ENCODE peak calls at places on chromosomes 12 and 14, in five cellular contexts. O is OCI-LY7, R is transverse colon, M is testis, X is lung. E is an unnamed sample.

GRCh38 chr12:116571089-116571488 is 11.9 kb downstream of the MAP1LC3B2 start:
- DNase-seq in M (no peak), O (no peak), R (no peak), X (no peak), E (no peak)

GRCh38 chr12:122333142-122334087 is 67.1 kb upstream of the VPS33A start:
- DNase-seq in O (no peak), R (no peak), X (no peak), M (peak; percentile 44), E (no peak)

GRCh38 chr14:55832974-55833373 is 253.0 kb downstream of the KTN1 start:
- DNase-seq in R (no peak), M (no peak), O (no peak), X (no peak), E (no peak)

GRCh38 chr12:90183201-90183600 is 474.6 kb upstream of the ATP2B1 start:
- DNase-seq in O (no peak), R (no peak), X (no peak), M (no peak), E (no peak)

GRCh38 chr12:25387136-25388050 is 136.7 kb upstream of the KRAS start:
- DNase-seq in M (peak; percentile 93), X (peak; percentile 85), O (peak; percentile 92), R (peak; percentile 88), E (no peak)

GRCh38 chr14:100524933-100525243 is 62.3 kb downstream of the BEGAIN start:
- DNase-seq in O (peak; percentile 9), R (no peak), M (peak; percentile 55), X (no peak), E (no peak)

GRCh38 chr12:131959641-131960589 is 10.2 kb downstream of the EP400 start:
- DNase-seq in O (no peak), X (no peak), R (no peak), M (peak; percentile 52), E (no peak)

GRCh38 chr12:120625557-120626419 is 14.6 kb upstream of the CABP1 start:
- DNase-seq in X (no peak), O (peak; percentile 73), R (no peak), M (peak; percentile 65), E (no peak)

GRCh38 chr12:123621101-123621500 is 12.4 kb downstream of the EIF2B1 start:
- DNase-seq in R (no peak), M (no peak), X (no peak), O (no peak), E (no peak)

GRCh38 chr12:123617144-123617543 is 15.2 kb downstream of the DDX55 start:
- DNase-seq in M (no peak), R (no peak), X (no peak), O (no peak), E (no peak)

GRCh38 chr12:123617580-123617979 is 15.7 kb downstream of the DDX55 start:
- DNase-seq in X (no peak), M (no peak), O (no peak), R (no peak), E (no peak)

GRCh38 chr12:123621619-123622530 is 11.6 kb downstream of the EIF2B1 start:
- DNase-seq in M (no peak), R (no peak), O (no peak), X (no peak), E (no peak)
- H3K36me3 ChIP-seq in M (no peaks in the 10 kb centered on the region), R (no peaks in the 10 kb centered on the region), O (peaks cover 93% of the 10 kb centered on the region), X (peaks cover 51% of the 10 kb centered on the region), E (peaks cover 5% of the 10 kb centered on the region)

DNA sequence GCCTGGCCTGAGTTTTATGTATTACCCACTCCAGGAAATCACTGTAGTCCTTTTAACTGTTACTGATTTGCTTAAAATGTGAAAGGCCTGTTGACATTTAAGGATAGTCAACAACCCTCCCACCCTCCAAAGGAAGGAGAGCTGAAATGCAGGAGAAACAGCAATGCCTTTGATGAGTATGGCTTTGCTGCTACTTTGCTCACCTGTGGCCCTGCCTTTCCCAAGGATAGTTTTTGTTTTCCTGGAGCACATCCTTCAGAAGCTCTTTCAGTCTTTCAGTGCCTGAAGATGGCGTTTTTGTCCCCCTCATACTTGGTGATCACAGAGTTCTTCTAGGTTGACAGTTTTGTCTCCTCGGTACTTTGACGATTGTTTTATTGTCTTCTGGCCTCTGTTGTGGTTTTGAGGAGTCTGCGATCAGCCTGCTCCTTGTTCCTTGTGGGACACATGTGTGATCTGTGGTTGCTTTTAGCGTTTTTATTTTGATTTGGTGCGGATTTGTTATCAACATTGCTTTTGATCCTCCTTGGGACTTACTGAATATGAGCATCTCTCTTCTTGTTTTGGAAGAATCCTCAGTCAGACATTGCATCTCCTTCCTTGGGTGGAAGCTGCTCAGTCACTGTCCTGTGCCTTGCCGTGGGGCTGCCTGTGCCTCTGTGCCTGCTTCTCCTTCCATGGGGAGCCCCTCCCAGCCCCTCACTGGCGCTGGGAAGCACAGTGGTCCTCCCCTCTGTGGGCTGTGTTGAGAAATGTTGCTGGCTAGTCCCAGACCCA is 17.2 kb downstream of the PACS2 start:
- DNase-seq in M (no peak), O (no peak), X (no peak), R (no peak), E (no peak)
- H3K4me1 ChIP-seq in M (peaks cover 30% of the 10 kb centered on the region), O (no peaks in the 10 kb centered on the region), X (peaks cover 10% of the 10 kb centered on the region), R (no peaks in the 10 kb centered on the region), E (peaks cover 39% of the 10 kb centered on the region)

DNA sequence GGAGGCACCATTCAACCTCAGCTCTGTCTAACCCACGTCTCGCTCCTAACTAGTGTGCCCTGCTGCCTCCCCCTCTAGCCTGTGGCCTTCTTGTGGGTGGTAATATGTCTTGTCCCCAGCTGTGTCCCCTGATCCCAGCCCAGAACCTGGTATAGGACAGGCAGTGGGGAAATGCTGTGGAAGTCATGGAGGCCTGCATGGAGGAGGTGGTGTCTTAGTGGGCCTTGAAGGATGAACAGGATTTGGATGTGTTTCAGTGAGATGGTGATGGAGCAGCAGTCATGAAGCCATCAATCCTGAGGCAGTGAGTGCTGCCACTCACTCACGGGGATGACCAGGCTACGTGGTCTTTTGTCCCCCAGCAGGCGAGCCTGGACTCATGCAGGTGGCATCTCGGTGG is 13.4 kb downstream of the PLBD2 start:
- DNase-seq in X (no peak), O (no peak), M (no peak), R (no peak), E (no peak)
- H3K36me3 ChIP-seq in X (peaks cover 40% of the 10 kb centered on the region), O (peaks cover 19% of the 10 kb centered on the region), M (no peaks in the 10 kb centered on the region), R (no peaks in the 10 kb centered on the region), E (peaks cover 37% of the 10 kb centered on the region)

DNA sequence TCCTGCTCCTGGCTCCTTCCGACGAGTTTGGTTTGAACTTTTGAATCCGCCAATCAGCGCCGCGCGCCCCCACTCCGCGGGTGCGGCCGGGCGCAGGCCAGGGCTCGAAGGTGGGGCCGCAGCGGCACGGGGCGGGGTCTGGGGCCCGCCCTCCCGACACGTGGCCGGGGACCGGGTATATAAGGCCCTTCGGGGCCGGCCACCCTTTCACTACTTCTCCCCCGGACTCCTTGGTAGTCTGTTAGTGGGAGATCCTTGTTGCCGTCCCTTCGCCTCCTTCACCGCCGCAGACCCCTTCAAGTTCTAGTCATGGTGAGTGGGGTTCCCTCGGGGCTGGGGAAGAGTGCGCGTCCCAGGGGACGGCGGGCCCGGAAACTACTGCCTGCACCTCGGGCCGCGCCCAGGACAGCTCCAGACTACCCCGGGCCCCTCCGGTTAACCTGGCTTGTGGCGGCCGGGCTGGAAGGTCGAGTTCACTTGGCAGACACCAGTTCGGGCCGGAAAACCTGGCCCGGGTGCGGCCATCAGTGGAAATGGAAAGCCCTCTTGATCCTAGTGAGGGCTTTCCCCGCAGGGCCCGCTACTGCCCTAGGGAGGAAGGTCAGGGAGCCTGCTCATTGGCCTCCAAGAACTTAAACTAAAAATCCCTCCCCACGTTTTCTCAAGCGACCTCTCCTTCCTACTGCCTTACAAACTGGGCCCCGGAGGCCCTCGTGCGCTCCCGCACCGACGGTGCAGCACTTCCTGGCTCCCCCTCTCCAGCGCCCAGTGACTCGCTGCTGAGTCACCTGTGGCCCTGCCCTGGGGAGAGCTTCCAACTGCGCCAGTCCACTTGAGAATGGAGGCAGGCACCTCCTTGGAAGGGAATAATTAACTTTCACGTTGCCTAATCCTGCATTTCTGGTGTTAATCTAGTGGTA is at the start of gene TUBA1C:
- DNase-seq in R (peak; percentile 96), O (peak; percentile 95), X (peak; percentile 95), M (peak; percentile 94), E (peak; percentile 98)
- H3K4me1 ChIP-seq in R (peaks cover 44% of the 10 kb centered on the region), O (peaks cover 35% of the 10 kb centered on the region), X (peaks cover 6% of the 10 kb centered on the region), M (peaks cover 22% of the 10 kb centered on the region), E (peaks cover 42% of the 10 kb centered on the region)

GRCh38 chr14:52873096-52873495 is 77.8 kb downstream of the FERMT2 start:
- DNase-seq in M (no peak), R (no peak), X (no peak), O (no peak), E (no peak)
- H3K36me3 ChIP-seq in M (no peaks in the 10 kb centered on the region), R (no peaks in the 10 kb centered on the region), X (peaks cover 20% of the 10 kb centered on the region), O (no peaks in the 10 kb centered on the region), E (peaks cover 70% of the 10 kb centered on the region)

GRCh38 chr12:113086249-113087164 is 30.0 kb downstream of the DTX1 start:
- DNase-seq in M (peak; percentile 43), X (no peak), R (peak; percentile 50), O (peak; percentile 88), E (no peak)
- H3K4me1 ChIP-seq in M (peaks cover 42% of the 10 kb centered on the region), X (no peaks in the 10 kb centered on the region), R (no peaks in the 10 kb centered on the region), O (peaks cover 100% of the 10 kb centered on the region), E (no peaks in the 10 kb centered on the region)

GRCh38 chr12:117790948-117791347 is 177.8 kb downstream of the KSR2 start:
- DNase-seq in R (no peak), M (no peak), X (no peak), O (no peak), E (no peak)

GRCh38 chr12:117792471-117792870 is 176.3 kb downstream of the KSR2 start:
- DNase-seq in X (no peak), R (no peak), O (no peak), M (no peak), E (no peak)

GRCh38 chr12:117790198-117790597 is 178.6 kb downstream of the KSR2 start:
- DNase-seq in M (no peak), R (no peak), O (no peak), X (no peak), E (no peak)

GRCh38 chr12:117789195-117789912 is 179.4 kb downstream of the KSR2 start:
- DNase-seq in R (no peak), M (no peak), O (no peak), X (no peak), E (no peak)

GRCh38 chr12:117792877-117793424 is 175.8 kb downstream of the KSR2 start:
- DNase-seq in M (no peak), O (no peak), X (no peak), R (no peak), E (no peak)
- H3K36me3 ChIP-seq in M (no peaks in the 10 kb centered on the region), O (no peaks in the 10 kb centered on the region), X (no peaks in the 10 kb centered on the region), R (no peaks in the 10 kb centered on the region), E (no peaks in the 10 kb centered on the region)

E was measured in vagina.